ENCODE peak calls at places on chromosomes 6 and 20, in seven cellular contexts. N is CD8-positive, alpha-beta memory T cell; H is ovary; Z is pancreas; R is left lung; Q is aorta; C is GM12878. J is an unnamed sample.

GRCh38 chr20:44309763-44310663 is 989 bp downstream of the FITM2 start:
- DNase-seq in C (no peak), N (no peak), H (peak; percentile 61), R (peak; percentile 35), Q (no peak), Z (no peak), J (peak; percentile 49)

GRCh38 chr6:21996425-21997207 is 300.2 kb downstream of the PRL start:
- DNase-seq in H (no peak), Q (no peak), R (no peak), N (no peak), Z (no peak), C (no peak), J (no peak)

GRCh38 chr20:19887566-19888268 is 129.4 kb upstream of the NAA20 start:
- DNase-seq in Z (no peak), N (no peak), H (no peak), C (no peak), R (no peak), Q (no peak), J (no peak)

GRCh38 chr6:56819604-56820003 is 135.3 kb upstream of the BEND6 start:
- DNase-seq in H (no peak), Z (no peak), N (no peak), Q (no peak), R (no peak), C (no peak), J (no peak)

GRCh38 chr20:63782051-63782471 is 42.5 kb downstream of the SLC2A4RG start:
- DNase-seq in Q (no peak), C (peak; percentile 34), H (no peak), R (no peak), Z (no peak), N (peak; percentile 79), J (no peak)

GRCh38 chr6:149223120-149223775 is 94.3 kb upstream of the TAB2 start:
- DNase-seq in Q (no peak), C (no peak), H (no peak), R (no peak), Z (no peak), N (no peak), J (no peak)

GRCh38 chr6:134584809-134585528 is 267.1 kb upstream of the SGK1 start:
- DNase-seq in Z (no peak), R (no peak), N (no peak), Q (no peak), H (no peak), C (no peak), J (no peak)

GRCh38 chr6:15389759-15390723 is 144.2 kb downstream of the JARID2 start:
- DNase-seq in C (peak; percentile 52), H (no peak), Z (no peak), N (no peak), Q (no peak), R (no peak), J (no peak)

GRCh38 chr20:1909097-1909496 is 13.9 kb downstream of the SIRPA start:
- DNase-seq in Q (no peak), Z (no peak), H (no peak), R (no peak), N (no peak), C (no peak), J (no peak)

GRCh38 chr20:15063077-15063476 is 725.7 kb upstream of the FLRT3 start:
- DNase-seq in N (no peak), H (no peak), Z (no peak), R (no peak), C (no peak), Q (no peak), J (no peak)

GRCh38 chr6:36727491-36728021 is 29.9 kb downstream of the RAB44 start:
- DNase-seq in Z (no peak), N (no peak), C (peak; percentile 39), H (no peak), Q (no peak), R (no peak), J (no peak)

GRCh38 chr20:12394786-12395185 is 477.1 kb downstream of the BTBD3 start:
- DNase-seq in R (no peak), N (no peak), Z (no peak), C (no peak), H (no peak), Q (no peak), J (no peak)

GRCh38 chr6:1027795-1028569 is 283.9 kb upstream of the FOXQ1 start:
- DNase-seq in R (no peak), H (no peak), Q (no peak), N (no peak), C (no peak), Z (no peak), J (no peak)

GRCh38 chr6:169251371-169251802 is 2.3 kb downstream of the THBS2 start:
- DNase-seq in R (no peak), C (no peak), Z (no peak), Q (peak; percentile 63), N (no peak), H (no peak), J (no peak)

GRCh38 chr6:157265630-157266029 is 57.7 kb downstream of the TMEM242 start:
- DNase-seq in R (no peak), Q (peak; percentile 30), C (no peak), H (no peak), N (no peak), Z (no peak), J (peak; percentile 9)

GRCh38 chr6:39370021-39370420 is 47.5 kb upstream of the KCNK16 start:
- DNase-seq in N (no peak), C (no peak), H (no peak), Z (no peak), Q (no peak), R (no peak), J (no peak)

GRCh38 chr6:19837511-19838441 is 606 bp downstream of the ID4 start:
- DNase-seq in R (no peak), Q (peak; percentile 46), C (no peak), N (no peak), H (peak; percentile 30), Z (peak; percentile 37), J (peak; percentile 80)

GRCh38 chr6:117506180-117506835 is 23.8 kb downstream of the DCBLD1 start:
- DNase-seq in H (no peak), R (no peak), C (no peak), Z (no peak), Q (no peak), N (no peak), J (no peak)

GRCh38 chr6:117503211-117503610 is 20.7 kb downstream of the DCBLD1 start:
- DNase-seq in Q (no peak), N (no peak), H (no peak), R (no peak), C (no peak), Z (no peak), J (no peak)

GRCh38 chr6:117502580-117502979 is 20.1 kb downstream of the DCBLD1 start:
- DNase-seq in Z (no peak), H (no peak), N (no peak), R (no peak), C (no peak), Q (no peak), J (no peak)

GRCh38 chr6:117505337-117505736 is 22.9 kb downstream of the DCBLD1 start:
- DNase-seq in H (no peak), Z (no peak), C (no peak), Q (no peak), N (no peak), R (no peak), J (no peak)

DNA sequence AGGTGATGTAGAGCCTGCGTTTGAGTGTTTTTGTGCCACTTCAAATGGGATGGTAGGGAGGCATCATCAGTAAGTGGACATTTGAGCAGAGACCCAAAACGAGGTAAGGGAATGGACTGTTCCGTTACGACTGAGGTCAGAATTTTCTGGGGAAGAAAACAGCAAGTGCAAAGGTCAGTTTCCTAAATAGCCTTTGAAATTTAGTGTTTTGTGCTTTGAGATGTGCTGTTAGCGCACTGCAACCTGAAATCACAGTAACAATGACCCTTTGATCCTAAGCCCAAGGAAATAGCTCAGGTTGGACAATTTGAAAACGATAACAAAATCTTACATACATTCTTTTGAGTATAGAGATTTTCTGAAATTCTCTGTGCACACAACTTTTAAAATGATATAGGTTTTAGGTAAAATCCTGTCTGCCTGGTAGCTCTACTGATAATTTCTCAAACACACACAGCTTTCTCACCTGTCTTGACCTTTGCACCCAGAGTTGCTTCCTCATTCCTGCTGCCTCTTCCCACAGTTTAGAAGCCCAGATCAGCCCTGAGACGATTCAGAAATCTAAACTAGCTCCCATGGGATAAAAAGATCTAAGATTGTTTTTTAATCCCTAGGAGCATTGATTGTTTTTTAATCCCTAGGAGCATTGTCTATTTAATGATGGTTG is 22.1 kb downstream of the DCBLD1 start:
- DNase-seq in Q (no peak), Z (no peak), C (no peak), H (no peak), R (no peak), N (no peak), J (no peak)
- H3K4me1 ChIP-seq in Q (peaks cover 3% of the 10 kb centered on the region), Z (no peaks in the 10 kb centered on the region), C (no peaks in the 10 kb centered on the region), H (peaks cover 5% of the 10 kb centered on the region), R (no peaks in the 10 kb centered on the region), N (no peaks in the 10 kb centered on the region), J (peaks cover 5% of the 10 kb centered on the region)

GRCh38 chr6:166470863-166471410 is 88.2 kb upstream of the MPC1 start:
- DNase-seq in Z (no peak), H (no peak), N (no peak), Q (no peak), R (no peak), C (no peak), J (no peak)
- H3K4me1 ChIP-seq in Z (no peaks in the 10 kb centered on the region), H (no peaks in the 10 kb centered on the region), N (no peaks in the 10 kb centered on the region), Q (no peaks in the 10 kb centered on the region), R (peaks cover 12% of the 10 kb centered on the region), C (no peaks in the 10 kb centered on the region), J (no peaks in the 10 kb centered on the region)

DNA sequence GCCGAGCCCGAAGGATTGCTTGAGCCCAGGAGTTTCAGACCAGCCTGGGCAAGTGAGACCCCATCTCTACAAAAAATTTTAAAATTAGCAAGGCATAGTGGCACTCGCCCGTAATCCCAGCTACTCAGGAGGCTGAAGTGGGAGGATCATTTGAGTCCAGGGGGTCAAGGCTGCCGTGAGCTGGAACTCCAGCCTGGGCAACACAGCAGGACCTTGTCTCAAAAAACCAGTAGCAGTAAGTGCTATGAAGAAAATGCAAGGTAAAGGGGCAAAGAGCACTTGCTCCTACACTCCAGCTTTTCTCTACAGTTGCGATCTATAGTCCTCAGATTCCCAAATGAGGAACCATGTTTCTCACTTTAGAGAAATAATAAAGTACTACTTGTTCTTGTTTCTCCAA is 1.8 kb upstream of the DDX39B start:
- DNase-seq in Z (no peak), N (no peak), Q (no peak), H (no peak), R (no peak), C (no peak), J (no peak)
- H3K4me1 ChIP-seq in Z (peaks cover 23% of the 10 kb centered on the region), N (peaks cover 53% of the 10 kb centered on the region), Q (peaks cover 3% of the 10 kb centered on the region), H (peaks cover 17% of the 10 kb centered on the region), R (peaks cover 57% of the 10 kb centered on the region), C (peaks cover 4% of the 10 kb centered on the region), J (peaks cover 38% of the 10 kb centered on the region)

GRCh38 chr20:62730481-62730880 is 21.8 kb downstream of the NTSR1 start:
- DNase-seq in N (no peak), C (no peak), H (no peak), Q (peak; percentile 32), Z (no peak), R (peak; percentile 14), J (no peak)

GRCh38 chr20:62733891-62734290 is 25.3 kb downstream of the NTSR1 start:
- DNase-seq in Z (no peak), R (peak; percentile 22), C (no peak), N (no peak), H (no peak), Q (peak; percentile 29), J (peak; percentile 56)

GRCh38 chr20:62732766-62733165 is 24.1 kb downstream of the NTSR1 start:
- DNase-seq in N (no peak), C (no peak), Q (no peak), H (peak; percentile 4), R (peak; percentile 10), Z (no peak), J (peak; percentile 47)

GRCh38 chr20:62733250-62733842 is 24.7 kb downstream of the NTSR1 start:
- DNase-seq in R (peak; percentile 10), Z (no peak), N (no peak), H (no peak), Q (no peak), C (no peak), J (no peak)

GRCh38 chr20:62732356-62732755 is 23.7 kb downstream of the NTSR1 start:
- DNase-seq in R (no peak), Z (no peak), Q (no peak), H (no peak), C (no peak), N (no peak), J (no peak)
- H3K4me1 ChIP-seq in R (peaks cover 71% of the 10 kb centered on the region), Z (no peaks in the 10 kb centered on the region), Q (no peaks in the 10 kb centered on the region), H (no peaks in the 10 kb centered on the region), C (no peaks in the 10 kb centered on the region), N (peaks cover 12% of the 10 kb centered on the region), J (peaks cover 6% of the 10 kb centered on the region)

J was measured in upper lobe of right lung.